ENCODE peak calls at places on chromosome 1, in four cellular contexts. One of them, this sample, is unnamed. For H3K36me3, the result is how much of the 10 kb centered on the place peaks cover.

GRCh38 chr1:94462606-94463005 is 44.4 kb downstream of the ABCD3 start:
- DNase-seq in fibroblast of lung: no peak
- DNase-seq in cardiac muscle cell: no peak
- DNase-seq in ovary: no peak
- DNase-seq in this sample: no peak

GRCh38 chr1:204065174-204065985 is 7.5 kb upstream of the SOX13 start:
- DNase-seq in fibroblast of lung: peak
- DNase-seq in cardiac muscle cell: peak
- DNase-seq in ovary: peak
- DNase-seq in this sample: peak

GRCh38 chr1:147812799-147813198 is 52.4 kb upstream of the GJA5 start:
- DNase-seq in fibroblast of lung: no peak
- DNase-seq in cardiac muscle cell: peak
- DNase-seq in ovary: no peak
- DNase-seq in this sample: peak

GRCh38 chr1:179197690-179198297 is 31.7 kb downstream of the ABL2 start:
- DNase-seq in fibroblast of lung: no peak
- DNase-seq in cardiac muscle cell: no peak
- DNase-seq in ovary: no peak
- DNase-seq in this sample: no peak

GRCh38 chr1:1435094-1435903 is at the start of gene VWA1:
- DNase-seq in fibroblast of lung: peak
- DNase-seq in cardiac muscle cell: peak
- DNase-seq in ovary: peak
- DNase-seq in this sample: peak

GRCh38 chr1:15322648-15323350 is 75.8 kb downstream of the FHAD1 start:
- DNase-seq in fibroblast of lung: no peak
- DNase-seq in cardiac muscle cell: no peak
- DNase-seq in ovary: no peak
- DNase-seq in this sample: no peak

GRCh38 chr1:3537359-3537758 is 73.9 kb downstream of the MEGF6 start:
- DNase-seq in fibroblast of lung: no peak
- DNase-seq in cardiac muscle cell: no peak
- DNase-seq in ovary: no peak
- DNase-seq in this sample: no peak

GRCh38 chr1:173400387-173400995 is 76.6 kb upstream of the PRDX6 start:
- DNase-seq in fibroblast of lung: no peak
- DNase-seq in cardiac muscle cell: no peak
- DNase-seq in ovary: no peak
- DNase-seq in this sample: no peak

GRCh38 chr1:17140279-17140678 is 21.0 kb upstream of the PADI2 start:
- DNase-seq in fibroblast of lung: no peak
- DNase-seq in cardiac muscle cell: peak
- DNase-seq in ovary: no peak
- DNase-seq in this sample: no peak

GRCh38 chr1:101136739-101137138 is 100.1 kb upstream of the S1PR1 start:
- DNase-seq in fibroblast of lung: peak
- DNase-seq in cardiac muscle cell: peak
- DNase-seq in ovary: no peak
- DNase-seq in this sample: no peak

GRCh38 chr1:35923841-35924240 is 7.1 kb upstream of the AGO3 start:
- DNase-seq in fibroblast of lung: no peak
- DNase-seq in cardiac muscle cell: no peak
- DNase-seq in ovary: no peak
- DNase-seq in this sample: no peak

GRCh38 chr1:70641868-70642267 is 230.8 kb downstream of the CTH start:
- DNase-seq in fibroblast of lung: no peak
- DNase-seq in cardiac muscle cell: no peak
- DNase-seq in ovary: no peak
- DNase-seq in this sample: no peak

GRCh38 chr1:206050655-206051235 is 2.2 kb upstream of the RHEX start:
- DNase-seq in fibroblast of lung: no peak
- DNase-seq in cardiac muscle cell: no peak
- DNase-seq in ovary: no peak
- DNase-seq in this sample: no peak

GRCh38 chr1:56452027-56453011 is 127.0 kb downstream of the PLPP3 start:
- DNase-seq in fibroblast of lung: no peak
- DNase-seq in cardiac muscle cell: no peak
- DNase-seq in ovary: no peak
- DNase-seq in this sample: peak

GRCh38 chr1:77031101-77031662 is 163.9 kb downstream of the ST6GALNAC5 start:
- DNase-seq in fibroblast of lung: peak
- DNase-seq in cardiac muscle cell: peak
- DNase-seq in ovary: no peak
- DNase-seq in this sample: no peak

GRCh38 chr1:210239295-210240155 is 6.9 kb downstream of the SERTAD4 start:
- DNase-seq in fibroblast of lung: peak
- DNase-seq in cardiac muscle cell: peak
- DNase-seq in ovary: no peak
- DNase-seq in this sample: peak

GRCh38 chr1:197675475-197676324 is 99.6 kb downstream of the DENND1B start:
- DNase-seq in fibroblast of lung: peak
- DNase-seq in cardiac muscle cell: peak
- DNase-seq in ovary: peak
- DNase-seq in this sample: peak

GRCh38 chr1:109792056-109792831 is 28.5 kb upstream of the EPS8L3 start:
- DNase-seq in fibroblast of lung: peak
- DNase-seq in cardiac muscle cell: peak
- DNase-seq in ovary: peak
- DNase-seq in this sample: peak

GRCh38 chr1:196873385-196873784 is 14.5 kb upstream of the CFHR4 start:
- DNase-seq in fibroblast of lung: no peak
- DNase-seq in cardiac muscle cell: no peak
- DNase-seq in ovary: no peak
- DNase-seq in this sample: no peak

GRCh38 chr1:15328785-15329480 is 80.8 kb upstream of the EFHD2 start:
- DNase-seq in fibroblast of lung: peak
- DNase-seq in cardiac muscle cell: peak
- DNase-seq in ovary: peak
- DNase-seq in this sample: peak

GRCh38 chr1:43975249-43975961 is 645 bp downstream of the ATP6V0B start:
- DNase-seq in fibroblast of lung: no peak
- DNase-seq in cardiac muscle cell: peak
- DNase-seq in ovary: peak
- DNase-seq in this sample: peak

GRCh38 chr1:245771521-245772281 is 616.9 kb downstream of the KIF26B start:
- DNase-seq in fibroblast of lung: peak
- DNase-seq in cardiac muscle cell: peak
- DNase-seq in ovary: no peak
- DNase-seq in this sample: no peak

GRCh38 chr1:121408354-121408753 is 223.6 kb downstream of the SRGAP2C start:
- DNase-seq in fibroblast of lung: no peak
- DNase-seq in cardiac muscle cell: no peak
- DNase-seq in ovary: no peak
- DNase-seq in this sample: no peak

GRCh38 chr1:160069460-160070231 is at the start of gene KCNJ10:
- DNase-seq in fibroblast of lung: no peak
- DNase-seq in cardiac muscle cell: no peak
- DNase-seq in ovary: no peak
- DNase-seq in this sample: no peak

GRCh38 chr1:209884665-209885117 is 53.3 kb upstream of the SYT14 start:
- DNase-seq in fibroblast of lung: peak
- DNase-seq in cardiac muscle cell: peak
- DNase-seq in ovary: peak
- DNase-seq in this sample: no peak

GRCh38 chr1:1063945-1064831 is 9.9 kb downstream of the RNF223 start:
- DNase-seq in fibroblast of lung: peak
- DNase-seq in cardiac muscle cell: peak
- DNase-seq in ovary: no peak
- DNase-seq in this sample: peak

GRCh38 chr1:2438038-2438437 is 25.7 kb upstream of the PEX10 start:
- DNase-seq in fibroblast of lung: no peak
- DNase-seq in cardiac muscle cell: no peak
- DNase-seq in ovary: no peak
- DNase-seq in this sample: no peak

DNA sequence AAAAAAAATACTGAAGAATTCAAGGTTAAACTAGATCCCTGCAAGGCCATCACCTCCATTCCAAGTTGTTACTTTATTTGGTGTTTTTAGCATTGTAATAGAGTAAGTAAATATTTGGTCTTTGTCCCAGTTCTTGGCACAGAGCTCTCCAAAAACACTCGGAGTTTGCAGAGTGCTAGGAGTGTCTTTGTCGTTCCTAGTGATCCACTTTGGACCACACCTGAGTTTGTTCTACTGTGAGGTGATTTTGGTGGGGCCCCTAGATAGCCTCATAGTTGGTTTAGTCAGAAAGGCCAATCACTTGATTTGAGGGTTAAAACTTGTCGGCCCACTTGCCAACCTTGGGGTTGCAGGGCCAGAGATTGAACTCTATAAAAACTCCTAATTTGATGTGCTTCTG is 25.6 kb downstream of the SYNC start:
- DNase-seq in fibroblast of lung: no peak
- DNase-seq in cardiac muscle cell: no peak
- DNase-seq in ovary: no peak
- DNase-seq in this sample: no peak
- H3K36me3 ChIP-seq in fibroblast of lung: under half
- H3K36me3 ChIP-seq in cardiac muscle cell: half or more
- H3K36me3 ChIP-seq in ovary: under half
- H3K36me3 ChIP-seq in this sample: half or more

GRCh38 chr1:152047607-152047953 is 10.8 kb upstream of the S100A11 start:
- DNase-seq in fibroblast of lung: no peak
- DNase-seq in cardiac muscle cell: no peak
- DNase-seq in ovary: no peak
- DNase-seq in this sample: no peak

GRCh38 chr1:152042030-152042429 is 5.2 kb upstream of the S100A11 start:
- DNase-seq in fibroblast of lung: no peak
- DNase-seq in cardiac muscle cell: no peak
- DNase-seq in ovary: no peak
- DNase-seq in this sample: no peak

GRCh38 chr1:152047954-152048640 is 11.3 kb upstream of the S100A11 start:
- DNase-seq in fibroblast of lung: peak
- DNase-seq in cardiac muscle cell: peak
- DNase-seq in ovary: peak
- DNase-seq in this sample: peak

GRCh38 chr1:152044386-152044785 is 7.6 kb upstream of the S100A11 start:
- DNase-seq in fibroblast of lung: no peak
- DNase-seq in cardiac muscle cell: peak
- DNase-seq in ovary: no peak
- DNase-seq in this sample: no peak

GRCh38 chr1:152043870-152044269 is 7.1 kb upstream of the S100A11 start:
- DNase-seq in fibroblast of lung: no peak
- DNase-seq in cardiac muscle cell: no peak
- DNase-seq in ovary: no peak
- DNase-seq in this sample: peak
- H3K27ac ChIP-seq in fibroblast of lung: no peak
- H3K27ac ChIP-seq in cardiac muscle cell: no peak
- H3K27ac ChIP-seq in ovary: no peak
- H3K27ac ChIP-seq in this sample: no peak

DNA sequence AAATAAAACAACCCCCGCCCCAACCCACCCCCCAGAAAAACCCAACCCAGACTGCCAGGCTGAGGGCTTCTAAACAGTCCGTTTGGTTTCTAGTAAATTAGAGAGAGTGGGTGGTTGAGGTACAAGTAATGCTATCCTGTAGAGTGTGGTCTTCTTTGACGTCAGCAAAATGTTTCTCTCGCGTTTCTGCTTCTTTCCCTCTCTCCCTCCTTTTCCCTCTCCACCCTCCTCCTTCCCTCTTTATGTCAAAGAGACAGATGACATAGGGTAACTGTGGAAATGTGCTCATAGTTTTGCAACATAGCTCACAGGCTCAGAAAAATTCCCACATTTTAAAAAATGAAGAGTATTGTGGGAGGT is 158.3 kb downstream of the TOMM20 start:
- DNase-seq in fibroblast of lung: peak
- DNase-seq in cardiac muscle cell: peak
- DNase-seq in ovary: no peak
- DNase-seq in this sample: no peak
- H3K4me3 ChIP-seq in fibroblast of lung: peak
- H3K4me3 ChIP-seq in cardiac muscle cell: no peak
- H3K4me3 ChIP-seq in ovary: peak
- H3K4me3 ChIP-seq in this sample: no peak

GRCh38 chr1:20640183-20640597 is 6.9 kb downstream of the PINK1 start:
- DNase-seq in fibroblast of lung: peak
- DNase-seq in cardiac muscle cell: peak
- DNase-seq in ovary: no peak
- DNase-seq in this sample: peak
- H3K36me3 ChIP-seq in fibroblast of lung: under half
- H3K36me3 ChIP-seq in cardiac muscle cell: under half
- H3K36me3 ChIP-seq in ovary: under half
- H3K36me3 ChIP-seq in this sample: under half

DNA sequence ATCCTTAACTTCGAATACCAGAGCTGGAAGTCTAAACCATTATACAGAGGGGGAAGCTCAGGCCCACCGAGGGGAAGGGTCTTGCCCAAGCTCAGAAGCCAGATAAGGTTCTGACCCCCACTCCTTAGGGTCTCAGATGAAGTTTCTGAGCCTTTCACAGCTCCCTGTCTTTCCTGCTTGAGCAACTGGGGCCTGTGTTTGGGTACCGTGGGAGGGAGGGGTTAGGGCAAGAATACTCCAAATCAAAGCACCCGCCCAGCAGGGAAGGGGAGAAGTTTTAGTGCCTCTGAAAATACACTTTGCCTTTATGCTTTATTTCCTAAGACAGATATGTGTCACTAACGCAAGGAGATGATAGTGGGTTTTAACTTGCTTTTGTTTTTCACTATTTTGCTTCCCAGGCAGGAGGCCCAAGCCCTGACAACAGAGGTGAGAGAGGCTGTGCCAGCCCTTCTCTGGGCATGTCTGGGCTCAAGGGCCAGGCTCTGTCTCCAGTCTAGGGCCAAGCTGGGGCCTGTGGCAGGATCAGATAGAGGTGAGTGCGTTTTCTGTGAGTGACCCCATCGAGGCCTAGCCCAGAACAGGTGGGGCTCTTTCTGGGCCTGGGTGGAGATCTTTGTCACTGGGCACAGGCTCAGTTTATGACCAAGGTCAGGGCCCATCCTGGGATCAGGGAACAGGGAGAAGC is 20.6 kb upstream of the TENT5B start:
- DNase-seq in fibroblast of lung: no peak
- DNase-seq in cardiac muscle cell: no peak
- DNase-seq in ovary: no peak
- DNase-seq in this sample: peak
- H3K27ac ChIP-seq in fibroblast of lung: no peak
- H3K27ac ChIP-seq in cardiac muscle cell: peak
- H3K27ac ChIP-seq in ovary: no peak
- H3K27ac ChIP-seq in this sample: no peak

This sample was measured in endodermal cell.